ENCODE peak calls at places on chromosomes 12 and 14, in eight cellular contexts. W is AG04450; L is left ventricle myocardium inferior; F is pancreas; E is naive thymus-derived CD4-positive, alpha-beta T cell; K is stomach; B is astrocyte of the spinal cord; S is lower lobe of right lung. D is an unnamed sample.

GRCh38 chr14:30657050-30657449 is 34.9 kb downstream of the SCFD1 start:
- DNase-seq in W (no peak), L (no peak), F (no peak), E (no peak), K (no peak), B (no peak), S (no peak), D (no peak)

GRCh38 chr14:79044894-79045624 is 874.9 kb downstream of the NRXN3 start:
- DNase-seq in W (peak; percentile 15), L (no peak), F (no peak), E (no peak), K (no peak), B (peak; percentile 95), S (no peak), D (no peak)

GRCh38 chr14:92323031-92323915 is at the start of gene SLC24A4:
- DNase-seq in W (no peak), L (no peak), F (peak; percentile 59), E (no peak), K (no peak), B (no peak), S (no peak), D (no peak)

GRCh38 chr12:109388167-109388563 is 40.5 kb downstream of the MYO1H start:
- DNase-seq in W (no peak), L (no peak), F (no peak), E (no peak), K (no peak), B (no peak), S (no peak), D (no peak)

GRCh38 chr12:62711626-62712305 is 223.2 kb downstream of the PPM1H start:
- DNase-seq in W (no peak), L (no peak), F (no peak), E (no peak), K (no peak), B (peak; percentile 37), S (no peak), D (no peak)

GRCh38 chr14:69152181-69152943 is 557 bp downstream of the DCAF5 start:
- DNase-seq in W (no peak), L (no peak), F (no peak), E (no peak), K (no peak), B (peak; percentile 52), S (no peak), D (peak; percentile 66)

GRCh38 chr14:70655110-70655826 is 13.6 kb downstream of the TTC9 start:
- DNase-seq in W (no peak), L (no peak), F (no peak), E (peak; percentile 83), K (peak; percentile 34), B (no peak), S (no peak), D (peak; percentile 85)

GRCh38 chr14:54654600-54654999 is 87.7 kb downstream of the SAMD4A start:
- DNase-seq in W (no peak), L (no peak), F (no peak), E (no peak), K (no peak), B (no peak), S (no peak), D (no peak)

GRCh38 chr14:23299558-23299957 is 3.1 kb downstream of the PPP1R3E start:
- DNase-seq in W (no peak), L (no peak), F (no peak), E (peak; percentile 11), K (no peak), B (peak; percentile 53), S (no peak), D (peak; percentile 61)

GRCh38 chr12:105092336-105092735 is 8.1 kb upstream of the ALDH1L2 start:
- DNase-seq in W (no peak), L (no peak), F (no peak), E (no peak), K (no peak), B (no peak), S (no peak), D (no peak)

GRCh38 chr12:2286051-2286450 is 233.3 kb downstream of the CACNA1C start:
- DNase-seq in W (no peak), L (no peak), F (no peak), E (no peak), K (no peak), B (no peak), S (no peak), D (no peak)

GRCh38 chr14:56648508-56649301 is 69.1 kb downstream of the TMEM260 start:
- DNase-seq in W (no peak), L (no peak), F (no peak), E (no peak), K (no peak), B (no peak), S (no peak), D (no peak)

GRCh38 chr14:85529803-85530574 is at the start of gene FLRT2:
- DNase-seq in W (no peak), L (peak; percentile 50), F (peak; percentile 82), E (no peak), K (peak; percentile 39), B (peak; percentile 64), S (peak; percentile 57), D (no peak)

GRCh38 chr12:124921200-124922008 is 7.0 kb upstream of the UBC start:
- DNase-seq in W (no peak), L (peak; percentile 45), F (peak; percentile 70), E (peak; percentile 74), K (peak; percentile 63), B (peak; percentile 66), S (peak; percentile 69), D (peak; percentile 86)

GRCh38 chr12:6936642-6937480 is 6.8 kb upstream of the RNU7-1 start:
- DNase-seq in W (no peak), L (no peak), F (peak; percentile 72), E (peak; percentile 53), K (no peak), B (no peak), S (no peak), D (peak; percentile 70)

GRCh38 chr12:98743362-98743953 is 98.4 kb downstream of the APAF1 start:
- DNase-seq in W (no peak), L (no peak), F (no peak), E (no peak), K (no peak), B (no peak), S (no peak), D (no peak)

GRCh38 chr14:67571991-67572323 is 28.1 kb downstream of the PIGH start:
- DNase-seq in W (no peak), L (no peak), F (peak; percentile 51), E (no peak), K (no peak), B (no peak), S (peak; percentile 42), D (no peak)

GRCh38 chr12:80598004-80598606 is 109.3 kb upstream of the MYF6 start:
- DNase-seq in W (peak; percentile 20), L (no peak), F (no peak), E (no peak), K (no peak), B (peak; percentile 75), S (no peak), D (peak; percentile 17)

DNA sequence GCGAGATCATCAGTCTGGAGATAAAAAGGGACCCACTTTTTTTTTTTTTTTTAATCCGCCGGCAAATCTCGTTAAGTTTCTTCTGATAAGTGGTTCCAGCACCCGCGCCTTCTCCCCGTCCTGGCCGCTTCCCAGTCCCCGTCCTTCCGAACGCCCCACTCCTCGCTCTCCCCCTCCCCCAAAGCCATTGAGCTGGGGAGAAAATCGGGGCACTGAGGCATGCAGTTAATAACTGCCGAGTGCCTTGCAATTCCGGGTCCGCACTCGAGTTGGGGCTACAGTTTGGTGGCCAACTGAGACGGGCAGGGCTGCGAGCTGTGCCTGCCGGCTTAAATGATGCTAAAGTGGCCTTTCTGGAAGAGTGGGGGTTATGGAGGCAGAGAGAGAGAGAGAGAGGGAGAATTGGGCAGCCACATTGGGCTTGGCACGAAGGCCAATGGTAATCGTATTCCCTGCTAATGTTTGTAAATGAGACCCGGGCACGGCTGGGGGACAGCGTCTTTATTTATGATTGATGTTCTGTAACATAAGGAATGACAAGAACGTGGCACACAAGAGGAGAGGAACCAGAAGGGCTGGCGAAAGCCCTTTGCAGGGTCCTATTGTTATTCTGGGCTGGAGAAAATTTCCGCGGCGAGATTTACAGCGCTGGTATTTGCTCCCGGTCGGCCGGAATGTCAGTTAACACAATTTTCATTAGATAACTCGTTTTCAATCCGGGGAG is 115.4 kb upstream of the MYL2 start:
- DNase-seq in W (no peak), L (no peak), F (no peak), E (no peak), K (no peak), B (no peak), S (no peak), D (no peak)
- H3K4me3 ChIP-seq in W (no peak overlapping the region), L (peak overlapping the region; percentile 56), F (no peak overlapping the region), E (no peak overlapping the region), K (no peak overlapping the region), B (no peak overlapping the region), S (no peak overlapping the region), D (no peak overlapping the region)

GRCh38 chr12:122276242-122276641 is 9.9 kb upstream of the VPS33A start:
- DNase-seq in W (no peak), L (no peak), F (no peak), E (no peak), K (no peak), B (no peak), S (no peak), D (no peak)
- H3K4me3 ChIP-seq in W (no peak overlapping the region), L (no peak overlapping the region), F (no peak overlapping the region), E (no peak overlapping the region), K (no peak overlapping the region), B (no peak overlapping the region), S (no peak overlapping the region), D (no peak overlapping the region)

DNA sequence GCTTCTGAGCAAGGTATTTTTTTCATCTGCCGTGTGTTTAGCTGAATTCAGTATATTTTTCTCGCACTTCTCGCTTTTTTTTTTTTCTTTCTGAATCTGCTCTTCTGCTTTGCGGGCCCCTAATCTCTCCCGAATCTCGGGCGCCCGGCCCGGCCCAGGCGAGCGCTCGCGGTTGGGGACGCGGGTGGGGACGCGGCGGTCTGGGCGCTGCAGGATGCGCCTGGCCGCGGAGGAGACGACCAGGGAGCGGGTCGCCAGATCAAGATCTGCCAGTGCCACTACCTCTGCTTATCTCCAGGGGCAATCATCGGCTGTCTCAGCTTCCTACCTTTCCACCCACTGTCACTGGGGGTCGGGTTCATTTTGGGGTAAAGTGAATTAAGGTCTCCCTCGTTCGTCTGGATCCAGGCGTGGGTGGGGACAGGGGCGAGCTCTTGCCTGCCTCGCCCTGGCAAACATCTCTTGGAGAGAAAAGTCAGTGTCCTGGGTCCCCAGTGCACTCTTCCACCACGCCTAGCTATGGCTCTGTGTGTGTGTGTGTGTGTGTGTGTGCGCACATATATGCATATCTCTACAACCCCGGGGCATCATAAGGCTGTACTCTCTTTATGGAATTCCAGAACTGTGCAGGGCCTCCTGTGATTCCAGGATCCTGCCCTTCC is 422.3 kb downstream of the VRK1 start:
- DNase-seq in W (no peak), L (no peak), F (no peak), E (peak; percentile 24), K (no peak), B (no peak), S (no peak), D (no peak)
- H3K4me3 ChIP-seq in W (no peak overlapping the region), L (peak overlapping the region; percentile 57), F (no peak overlapping the region), E (peak overlapping the region; percentile 76), K (peak overlapping the region; percentile 44), B (peak overlapping the region; percentile 29), S (peak overlapping the region; percentile 37), D (peak overlapping the region; percentile 52)

DNA sequence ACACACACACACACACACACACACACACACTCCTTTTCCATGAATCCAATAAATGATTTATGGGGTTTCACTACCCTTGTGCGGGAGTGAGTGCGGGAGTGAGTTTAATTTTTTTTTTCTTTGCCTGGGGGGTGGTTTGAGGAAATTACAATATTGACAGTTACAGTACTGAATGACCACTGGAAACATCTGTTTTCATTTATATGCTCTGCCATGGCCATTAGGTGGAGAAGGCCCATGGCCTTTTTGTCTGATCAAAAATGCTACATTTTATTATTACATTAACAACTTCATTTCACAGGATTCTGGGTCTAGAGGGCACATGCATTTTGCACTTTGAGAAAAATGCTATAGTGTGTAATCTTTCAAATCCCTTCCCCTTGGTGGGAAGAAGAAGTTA is 5.9 kb downstream of the TBX3 start:
- DNase-seq in W (no peak), L (no peak), F (no peak), E (no peak), K (no peak), B (no peak), S (no peak), D (no peak)
- H3K4me3 ChIP-seq in W (peak overlapping the region; percentile 96), L (peak overlapping the region; percentile 78), F (no peak overlapping the region), E (no peak overlapping the region), K (no peak overlapping the region), B (no peak overlapping the region), S (peak overlapping the region; percentile 66), D (no peak overlapping the region)

D was measured in Jurkat, Clone E6-1.